ENCODE peak calls at places on chromosomes 11 and 22, in seven cellular contexts. Z is CD8-positive, alpha-beta T cell; R is BJ; X is lower leg skin; U is prostate gland; H is fibroblast of pulmonary artery; K is CD4-positive, CD25-positive, alpha-beta regulatory T cell. O is an unnamed sample.

GRCh38 chr11:32434387-32435151 is 770 bp downstream of the WT1 start:
- DNase-seq in Z (no peak), R (no peak), X (no peak), U (no peak), H (peak), K (no peak), O (no peak)

GRCh38 chr11:44775366-44776356 is 48.9 kb downstream of the TSPAN18 start:
- DNase-seq in Z (peak), R (no peak), X (no peak), U (peak), H (peak), K (peak), O (peak)

GRCh38 chr11:114368918-114369680 is 31.2 kb downstream of the C11orf71 start:
- DNase-seq in Z (no peak), R (no peak), X (no peak), U (peak), H (no peak), K (no peak), O (no peak)

GRCh38 chr22:21947040-21948014 is 5.3 kb downstream of the PPM1F start:
- DNase-seq in Z (no peak), R (no peak), X (no peak), U (no peak), H (peak), K (no peak), O (no peak)

GRCh38 chr22:37951305-37951704 is 2.1 kb downstream of the C22orf23 start:
- DNase-seq in Z (no peak), R (no peak), X (no peak), U (no peak), H (peak), K (no peak), O (no peak)

GRCh38 chr22:33865996-33866395 is 54.3 kb downstream of the LARGE1 start:
- DNase-seq in Z (no peak), R (no peak), X (no peak), U (no peak), H (no peak), K (no peak), O (no peak)

GRCh38 chr11:42528471-42528870 is 783.3 kb upstream of the API5 start:
- DNase-seq in Z (no peak), R (no peak), X (no peak), U (no peak), H (no peak), K (no peak), O (no peak)

GRCh38 chr11:76672431-76673163 is 2.0 kb upstream of the LRRC32 start:
- DNase-seq in Z (peak), R (no peak), X (no peak), U (no peak), H (peak), K (peak), O (peak)

GRCh38 chr22:35399114-35399677 is 744 bp upstream of the MCM5 start:
- DNase-seq in Z (no peak), R (no peak), X (no peak), U (no peak), H (no peak), K (no peak), O (peak)

GRCh38 chr22:33984211-33984610 is 63.9 kb upstream of the LARGE1 start:
- DNase-seq in Z (no peak), R (no peak), X (no peak), U (no peak), H (no peak), K (no peak), O (no peak)

GRCh38 chr11:69393178-69393832 is 88.2 kb upstream of the LINC01488 start:
- DNase-seq in Z (no peak), R (no peak), X (no peak), U (no peak), H (no peak), K (no peak), O (no peak)

GRCh38 chr11:35500744-35501143 is 24.7 kb downstream of the PAMR1 start:
- DNase-seq in Z (no peak), R (no peak), X (no peak), U (no peak), H (no peak), K (no peak), O (no peak)

GRCh38 chr22:35324067-35324466 is 24.4 kb downstream of the TOM1 start:
- DNase-seq in Z (no peak), R (no peak), X (no peak), U (no peak), H (no peak), K (no peak), O (no peak)

GRCh38 chr22:37304595-37305343 is 22.5 kb downstream of the CYTH4 start:
- DNase-seq in Z (no peak), R (no peak), X (no peak), U (no peak), H (peak), K (no peak), O (no peak)

GRCh38 chr22:30611197-30611596 is 4.2 kb downstream of the TCN2 start:
- DNase-seq in Z (no peak), R (no peak), X (no peak), U (no peak), H (no peak), K (no peak), O (no peak)

GRCh38 chr11:70130636-70131035 is 52.5 kb downstream of the ANO1 start:
- DNase-seq in Z (no peak), R (no peak), X (no peak), U (no peak), H (no peak), K (no peak), O (no peak)

GRCh38 chr22:50245214-50246072 is 620 bp upstream of the TUBGCP6 start:
- DNase-seq in Z (no peak), R (no peak), X (no peak), U (no peak), H (no peak), K (no peak), O (no peak)

GRCh38 chr11:102384419-102385052 is 37.5 kb downstream of the BIRC2 start:
- DNase-seq in Z (no peak), R (no peak), X (no peak), U (no peak), H (no peak), K (no peak), O (no peak)

GRCh38 chr11:61921446-61921845 is 4.1 kb upstream of the RAB3IL1 start:
- DNase-seq in Z (no peak), R (no peak), X (peak), U (no peak), H (no peak), K (no peak), O (no peak)

GRCh38 chr11:43035011-43035564 is 276.7 kb upstream of the API5 start:
- DNase-seq in Z (no peak), R (no peak), X (no peak), U (no peak), H (no peak), K (no peak), O (no peak)

GRCh38 chr11:83528877-83529276 is 242.7 kb upstream of the CCDC90B start:
- DNase-seq in Z (no peak), R (no peak), X (no peak), U (no peak), H (no peak), K (no peak), O (no peak)

GRCh38 chr11:44229003-44229570 is 80.9 kb downstream of the ALX4 start:
- DNase-seq in Z (no peak), R (no peak), X (no peak), U (peak), H (no peak), K (no peak), O (no peak)

GRCh38 chr11:36060926-36061325 is 117.1 kb downstream of the LDLRAD3 start:
- DNase-seq in Z (no peak), R (no peak), X (no peak), U (no peak), H (no peak), K (no peak), O (no peak)

GRCh38 chr11:111922803-111923202 is 4.1 kb downstream of the C11orf52 start:
- DNase-seq in Z (no peak), R (peak), X (peak), U (peak), H (peak), K (no peak), O (no peak)

GRCh38 chr11:15589070-15589626 is 474.4 kb downstream of the INSC start:
- DNase-seq in Z (no peak), R (no peak), X (no peak), U (no peak), H (no peak), K (no peak), O (no peak)

GRCh38 chr11:76159303-76159937 is 46.9 kb downstream of the WNT11 start:
- DNase-seq in Z (no peak), R (no peak), X (no peak), U (no peak), H (no peak), K (no peak), O (no peak)

GRCh38 chr11:8719260-8720190 is 36.9 kb downstream of the RPL27A start:
- DNase-seq in Z (no peak), R (peak), X (peak), U (peak), H (peak), K (no peak), O (no peak)

GRCh38 chr11:8717876-8718753 is 35.5 kb downstream of the RPL27A start:
- DNase-seq in Z (no peak), R (peak), X (no peak), U (peak), H (peak), K (no peak), O (no peak)

GRCh38 chr11:8715501-8715900 is 32.9 kb downstream of the RPL27A start:
- DNase-seq in Z (no peak), R (no peak), X (no peak), U (no peak), H (no peak), K (no peak), O (no peak)

GRCh38 chr11:8714622-8715225 is 32.1 kb downstream of the RPL27A start:
- DNase-seq in Z (no peak), R (no peak), X (no peak), U (no peak), H (no peak), K (no peak), O (no peak)

DNA sequence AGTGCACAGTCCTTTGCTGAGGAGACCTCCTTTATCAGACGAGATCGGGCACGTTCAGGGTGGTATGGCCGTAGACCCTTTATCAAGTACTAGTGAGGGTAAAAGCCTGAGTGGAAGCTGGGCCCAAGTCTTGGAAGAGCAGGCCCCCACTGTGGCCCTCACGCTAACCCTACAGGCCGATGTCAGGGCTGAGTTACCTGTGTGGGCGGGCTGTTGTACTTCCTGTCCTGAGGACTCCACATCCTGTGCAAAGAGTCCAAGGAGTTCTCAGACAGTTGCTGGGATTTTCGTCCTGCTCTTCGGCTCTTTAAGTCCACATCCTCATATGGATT is 34.9 kb downstream of the RPL27A start:
- DNase-seq in Z (no peak), R (no peak), X (no peak), U (no peak), H (no peak), K (no peak), O (no peak)
- H3K4me3 ChIP-seq in Z (no peak), R (no peak), X (no peak), U (no peak), H (peak), K (no peak), O (no peak)

DNA sequence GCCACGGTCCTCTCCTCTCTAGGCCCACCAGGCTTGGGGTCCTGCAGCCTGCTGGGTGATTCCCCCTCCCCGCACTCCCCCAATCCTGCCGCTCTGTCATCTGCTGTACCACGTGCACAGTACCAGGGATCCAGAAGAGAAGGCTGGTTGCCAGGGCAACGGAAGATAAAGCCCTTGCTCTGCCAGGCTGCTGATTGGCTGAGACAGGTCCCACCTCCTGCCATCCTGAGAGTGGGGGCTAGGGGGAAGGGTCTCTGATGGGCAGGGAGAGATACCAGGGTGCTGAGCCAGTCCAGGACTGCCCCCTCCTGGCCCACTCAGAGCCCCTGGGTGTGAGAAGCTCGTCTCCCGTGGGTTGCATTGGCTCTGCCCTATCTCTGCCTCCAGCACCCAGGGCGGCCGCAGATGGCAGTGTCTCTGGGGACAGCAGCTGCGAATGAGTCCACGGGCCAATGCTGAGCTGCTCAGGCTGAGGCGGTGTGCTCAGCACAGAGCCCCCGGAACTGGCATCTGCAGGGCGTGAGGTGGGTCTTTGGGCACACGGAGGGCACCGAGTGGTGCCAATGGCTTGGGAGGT is at the start of gene SMIM45:
- DNase-seq in Z (no peak), R (no peak), X (no peak), U (no peak), H (peak), K (no peak), O (no peak)
- H3K4me3 ChIP-seq in Z (no peak), R (no peak), X (no peak), U (no peak), H (no peak), K (no peak), O (no peak)

DNA sequence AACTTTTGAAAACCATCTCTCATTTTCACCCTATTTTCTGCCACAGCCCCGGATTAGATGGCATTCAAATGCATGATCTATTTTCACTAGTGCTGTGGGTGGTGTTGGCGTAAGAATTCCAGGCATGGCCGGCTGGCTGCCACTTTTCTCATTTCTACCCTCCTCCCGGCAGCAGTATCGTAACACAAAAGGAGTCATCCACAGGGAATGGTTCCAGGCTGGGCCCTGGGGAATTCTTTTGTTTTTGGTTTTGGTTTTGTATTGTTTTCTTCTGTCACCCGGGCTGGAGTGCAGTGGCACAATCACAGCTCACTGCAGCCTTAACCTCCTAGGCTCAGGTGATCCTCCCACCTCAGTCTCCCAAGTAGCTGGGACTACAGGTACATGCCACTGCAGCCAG is 13.8 kb downstream of the JAML start:
- DNase-seq in Z (no peak), R (no peak), X (no peak), U (no peak), H (peak), K (no peak), O (no peak)
- H3K4me3 ChIP-seq in Z (no peak), R (no peak), X (no peak), U (no peak), H (no peak), K (no peak), O (no peak)

DNA sequence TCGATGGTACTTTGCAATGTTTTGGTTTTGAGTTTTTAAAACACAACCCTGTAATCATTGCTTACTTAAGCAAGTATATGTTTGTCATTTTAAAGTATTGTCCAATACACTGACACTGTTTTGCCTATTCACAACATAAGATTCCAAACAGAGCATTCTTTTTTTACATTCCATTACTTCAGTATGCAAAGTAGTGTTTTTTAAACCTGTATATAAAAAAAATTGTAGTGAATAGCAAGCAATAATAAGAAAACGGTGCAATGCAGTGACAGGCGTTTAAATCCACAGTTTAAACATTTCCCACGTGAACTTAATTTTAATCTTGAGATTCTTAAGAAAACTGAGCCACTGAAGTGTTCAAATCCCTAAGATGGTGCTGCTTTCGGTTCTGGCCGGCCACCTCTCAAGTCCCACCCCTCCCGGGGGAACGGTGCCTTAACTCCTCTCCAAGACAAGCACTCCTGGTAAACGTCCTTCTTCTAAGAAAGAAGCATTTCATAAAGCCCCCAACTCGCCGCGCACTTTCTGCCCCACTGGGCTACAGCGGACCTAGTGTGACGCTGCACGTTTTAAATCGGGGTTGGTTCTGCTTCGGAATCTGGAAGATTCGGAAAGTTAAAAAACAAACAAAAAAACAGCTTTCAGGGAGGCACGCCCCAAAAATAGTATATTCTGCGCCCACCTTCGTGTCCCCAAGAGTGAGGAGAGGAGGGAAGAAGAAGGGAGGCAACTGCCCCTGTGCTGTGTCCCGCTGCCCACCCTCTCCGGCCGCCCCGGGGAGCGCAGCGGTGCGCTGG is 2.9 kb downstream of the PGR start:
- DNase-seq in Z (no peak), R (no peak), X (peak), U (no peak), H (peak), K (no peak), O (no peak)
- H3K4me3 ChIP-seq in Z (no peak), R (peak), X (peak), U (peak), H (peak), K (no peak), O (no peak)

O was measured in Jurkat, Clone E6-1.